ENCODE peak calls at places on chromosomes 2 and 18, in five cellular contexts. One of them, this sample, is unnamed.

GRCh38 chr2:241507430-241508239 is 749 bp downstream of the STK25 start:
- DNase-seq in spleen: peak
- DNase-seq in CD8-positive, alpha-beta T cell: peak
- DNase-seq in fibroblast of lung: peak
- DNase-seq in cardiac muscle cell: peak
- DNase-seq in this sample: no peak

GRCh38 chr18:74284501-74285004 is 7.2 kb downstream of the CYB5A start:
- DNase-seq in spleen: no peak
- DNase-seq in CD8-positive, alpha-beta T cell: no peak
- DNase-seq in fibroblast of lung: peak
- DNase-seq in cardiac muscle cell: peak
- DNase-seq in this sample: no peak

GRCh38 chr2:8257502-8257901 is 424.4 kb upstream of the ID2 start:
- DNase-seq in spleen: no peak
- DNase-seq in CD8-positive, alpha-beta T cell: no peak
- DNase-seq in fibroblast of lung: no peak
- DNase-seq in cardiac muscle cell: no peak
- DNase-seq in this sample: no peak

GRCh38 chr2:56151841-56152240 is 31.9 kb upstream of the CCDC85A start:
- DNase-seq in spleen: no peak
- DNase-seq in CD8-positive, alpha-beta T cell: no peak
- DNase-seq in fibroblast of lung: no peak
- DNase-seq in cardiac muscle cell: no peak
- DNase-seq in this sample: no peak

GRCh38 chr2:102025016-102025491 is 33.3 kb downstream of the IL1R2 start:
- DNase-seq in spleen: no peak
- DNase-seq in CD8-positive, alpha-beta T cell: no peak
- DNase-seq in fibroblast of lung: peak
- DNase-seq in cardiac muscle cell: no peak
- DNase-seq in this sample: no peak

GRCh38 chr18:75137346-75137877 is 71.5 kb downstream of the PTGR3 start:
- DNase-seq in spleen: peak
- DNase-seq in CD8-positive, alpha-beta T cell: no peak
- DNase-seq in fibroblast of lung: no peak
- DNase-seq in cardiac muscle cell: no peak
- DNase-seq in this sample: peak

GRCh38 chr2:230751062-230751461 is 38.4 kb downstream of the CAB39 start:
- DNase-seq in spleen: no peak
- DNase-seq in CD8-positive, alpha-beta T cell: no peak
- DNase-seq in fibroblast of lung: peak
- DNase-seq in cardiac muscle cell: no peak
- DNase-seq in this sample: no peak

GRCh38 chr18:62458868-62459716 is 63.7 kb upstream of the ZCCHC2 start:
- DNase-seq in spleen: no peak
- DNase-seq in CD8-positive, alpha-beta T cell: no peak
- DNase-seq in fibroblast of lung: no peak
- DNase-seq in cardiac muscle cell: no peak
- DNase-seq in this sample: no peak

GRCh38 chr2:100703213-100703612 is 116.7 kb upstream of the NPAS2 start:
- DNase-seq in spleen: no peak
- DNase-seq in CD8-positive, alpha-beta T cell: no peak
- DNase-seq in fibroblast of lung: peak
- DNase-seq in cardiac muscle cell: no peak
- DNase-seq in this sample: no peak

GRCh38 chr2:110688594-110689091 is 10.8 kb upstream of the BUB1 start:
- DNase-seq in spleen: no peak
- DNase-seq in CD8-positive, alpha-beta T cell: no peak
- DNase-seq in fibroblast of lung: no peak
- DNase-seq in cardiac muscle cell: no peak
- DNase-seq in this sample: no peak

GRCh38 chr2:168796583-168797285 is 5.7 kb upstream of the NOSTRIN start:
- DNase-seq in spleen: no peak
- DNase-seq in CD8-positive, alpha-beta T cell: no peak
- DNase-seq in fibroblast of lung: peak
- DNase-seq in cardiac muscle cell: no peak
- DNase-seq in this sample: no peak

GRCh38 chr2:43486604-43487003 is 109.2 kb downstream of the THADA start:
- DNase-seq in spleen: no peak
- DNase-seq in CD8-positive, alpha-beta T cell: no peak
- DNase-seq in fibroblast of lung: peak
- DNase-seq in cardiac muscle cell: no peak
- DNase-seq in this sample: no peak

GRCh38 chr2:144208924-144209323 is 311.0 kb downstream of the ZEB2 start:
- DNase-seq in spleen: no peak
- DNase-seq in CD8-positive, alpha-beta T cell: no peak
- DNase-seq in fibroblast of lung: no peak
- DNase-seq in cardiac muscle cell: no peak
- DNase-seq in this sample: no peak

GRCh38 chr2:176099737-176100546 is at the start of gene HOXD12:
- DNase-seq in spleen: no peak
- DNase-seq in CD8-positive, alpha-beta T cell: no peak
- DNase-seq in fibroblast of lung: no peak
- DNase-seq in cardiac muscle cell: no peak
- DNase-seq in this sample: no peak

GRCh38 chr18:3055861-3056260 is 42.9 kb upstream of the LPIN2 start:
- DNase-seq in spleen: no peak
- DNase-seq in CD8-positive, alpha-beta T cell: no peak
- DNase-seq in fibroblast of lung: no peak
- DNase-seq in cardiac muscle cell: no peak
- DNase-seq in this sample: no peak

GRCh38 chr18:37270046-37270665 is 295.4 kb downstream of the CELF4 start:
- DNase-seq in spleen: no peak
- DNase-seq in CD8-positive, alpha-beta T cell: peak
- DNase-seq in fibroblast of lung: peak
- DNase-seq in cardiac muscle cell: peak
- DNase-seq in this sample: no peak

GRCh38 chr2:173990970-173991819 is 26.0 kb upstream of the SP3 start:
- DNase-seq in spleen: no peak
- DNase-seq in CD8-positive, alpha-beta T cell: no peak
- DNase-seq in fibroblast of lung: peak
- DNase-seq in cardiac muscle cell: no peak
- DNase-seq in this sample: peak

GRCh38 chr2:123695449-123695848 is 329.6 kb upstream of the CNTNAP5 start:
- DNase-seq in spleen: no peak
- DNase-seq in CD8-positive, alpha-beta T cell: no peak
- DNase-seq in fibroblast of lung: no peak
- DNase-seq in cardiac muscle cell: no peak
- DNase-seq in this sample: no peak

GRCh38 chr18:59065684-59066083 is 74.0 kb upstream of the SEC11C start:
- DNase-seq in spleen: no peak
- DNase-seq in CD8-positive, alpha-beta T cell: no peak
- DNase-seq in fibroblast of lung: no peak
- DNase-seq in cardiac muscle cell: no peak
- DNase-seq in this sample: no peak

GRCh38 chr18:50094221-50094773 is 100.7 kb downstream of the MYO5B start:
- DNase-seq in spleen: no peak
- DNase-seq in CD8-positive, alpha-beta T cell: no peak
- DNase-seq in fibroblast of lung: no peak
- DNase-seq in cardiac muscle cell: no peak
- DNase-seq in this sample: no peak

GRCh38 chr2:8412586-8412985 is 269.3 kb upstream of the ID2 start:
- DNase-seq in spleen: no peak
- DNase-seq in CD8-positive, alpha-beta T cell: no peak
- DNase-seq in fibroblast of lung: peak
- DNase-seq in cardiac muscle cell: no peak
- DNase-seq in this sample: no peak

GRCh38 chr2:23354554-23354953 is 30.4 kb upstream of the KLHL29 start:
- DNase-seq in spleen: no peak
- DNase-seq in CD8-positive, alpha-beta T cell: no peak
- DNase-seq in fibroblast of lung: no peak
- DNase-seq in cardiac muscle cell: no peak
- DNase-seq in this sample: no peak

GRCh38 chr2:146415291-146415690 is 1429.5 kb upstream of the ACVR2A start:
- DNase-seq in spleen: no peak
- DNase-seq in CD8-positive, alpha-beta T cell: no peak
- DNase-seq in fibroblast of lung: no peak
- DNase-seq in cardiac muscle cell: no peak
- DNase-seq in this sample: no peak

GRCh38 chr2:157497603-157498314 is 53.9 kb upstream of the CYTIP start:
- DNase-seq in spleen: no peak
- DNase-seq in CD8-positive, alpha-beta T cell: no peak
- DNase-seq in fibroblast of lung: peak
- DNase-seq in cardiac muscle cell: peak
- DNase-seq in this sample: no peak

GRCh38 chr2:109398616-109399015 is 215.2 kb downstream of the SEPTIN10 start:
- DNase-seq in spleen: no peak
- DNase-seq in CD8-positive, alpha-beta T cell: no peak
- DNase-seq in fibroblast of lung: no peak
- DNase-seq in cardiac muscle cell: no peak
- DNase-seq in this sample: no peak

GRCh38 chr2:238166391-238167343 is 7.9 kb downstream of the ERFE start:
- DNase-seq in spleen: peak
- DNase-seq in CD8-positive, alpha-beta T cell: no peak
- DNase-seq in fibroblast of lung: no peak
- DNase-seq in cardiac muscle cell: no peak
- DNase-seq in this sample: peak

GRCh38 chr2:112790305-112790704 is 6.0 kb upstream of the IL1A start:
- DNase-seq in spleen: no peak
- DNase-seq in CD8-positive, alpha-beta T cell: no peak
- DNase-seq in fibroblast of lung: no peak
- DNase-seq in cardiac muscle cell: no peak
- DNase-seq in this sample: no peak

GRCh38 chr2:49306925-49307324 is 152.6 kb upstream of the FSHR start:
- DNase-seq in spleen: no peak
- DNase-seq in CD8-positive, alpha-beta T cell: no peak
- DNase-seq in fibroblast of lung: no peak
- DNase-seq in cardiac muscle cell: no peak
- DNase-seq in this sample: no peak

GRCh38 chr2:120421830-120422175 is 75.9 kb downstream of the INHBB start:
- DNase-seq in spleen: no peak
- DNase-seq in CD8-positive, alpha-beta T cell: no peak
- DNase-seq in fibroblast of lung: no peak
- DNase-seq in cardiac muscle cell: no peak
- DNase-seq in this sample: peak

GRCh38 chr18:48605408-48605845 is 66.6 kb downstream of the CTIF start:
- DNase-seq in spleen: peak
- DNase-seq in CD8-positive, alpha-beta T cell: no peak
- DNase-seq in fibroblast of lung: no peak
- DNase-seq in cardiac muscle cell: peak
- DNase-seq in this sample: no peak

GRCh38 chr2:65070172-65070830 is 14.1 kb downstream of the CEP68 start:
- DNase-seq in spleen: no peak
- DNase-seq in CD8-positive, alpha-beta T cell: no peak
- DNase-seq in fibroblast of lung: peak
- DNase-seq in cardiac muscle cell: no peak
- DNase-seq in this sample: peak
- TF ChIP-seq CTCF in spleen: no peak
- TF ChIP-seq CTCF in CD8-positive, alpha-beta T cell: no peak
- TF ChIP-seq CTCF in fibroblast of lung: peak
- TF ChIP-seq CTCF in cardiac muscle cell: peak
- TF ChIP-seq CTCF in this sample: no peak

GRCh38 chr2:212814941-212815340 is 276.3 kb upstream of the ERBB4 start:
- DNase-seq in spleen: no peak
- DNase-seq in CD8-positive, alpha-beta T cell: no peak
- DNase-seq in fibroblast of lung: no peak
- DNase-seq in cardiac muscle cell: no peak
- DNase-seq in this sample: no peak
- H3K4me3 ChIP-seq in spleen: no peak
- H3K4me3 ChIP-seq in CD8-positive, alpha-beta T cell: no peak
- H3K4me3 ChIP-seq in fibroblast of lung: no peak
- H3K4me3 ChIP-seq in cardiac muscle cell: no peak
- H3K4me3 ChIP-seq in this sample: no peak

DNA sequence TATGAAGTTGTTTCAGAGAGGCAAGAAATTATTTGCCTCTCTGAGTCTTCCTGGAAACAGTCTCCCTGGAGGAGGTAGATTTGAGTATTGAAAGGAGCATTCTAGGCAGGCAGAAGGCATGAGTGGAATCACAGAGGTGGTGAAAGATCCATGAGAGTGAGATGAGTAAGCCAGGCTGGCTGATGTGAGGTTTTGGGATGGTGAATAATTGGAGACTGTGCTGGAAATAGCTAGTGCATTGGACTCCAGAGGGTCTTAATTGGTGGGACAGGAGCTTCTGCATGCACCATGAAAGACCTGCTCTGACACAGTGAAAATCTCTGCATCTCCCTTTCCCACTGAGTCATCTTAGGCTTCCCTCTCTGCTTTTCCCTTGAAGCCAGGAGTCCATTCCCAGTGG is 46.3 kb downstream of the CDC42EP3 start:
- DNase-seq in spleen: no peak
- DNase-seq in CD8-positive, alpha-beta T cell: no peak
- DNase-seq in fibroblast of lung: no peak
- DNase-seq in cardiac muscle cell: peak
- DNase-seq in this sample: no peak
- H3K27ac ChIP-seq in spleen: peak
- H3K27ac ChIP-seq in CD8-positive, alpha-beta T cell: no peak
- H3K27ac ChIP-seq in fibroblast of lung: peak
- H3K27ac ChIP-seq in cardiac muscle cell: no peak
- H3K27ac ChIP-seq in this sample: no peak

GRCh38 chr2:4973973-4974372 is 718.2 kb upstream of the SOX11 start:
- DNase-seq in spleen: no peak
- DNase-seq in CD8-positive, alpha-beta T cell: no peak
- DNase-seq in fibroblast of lung: no peak
- DNase-seq in cardiac muscle cell: no peak
- DNase-seq in this sample: no peak

GRCh38 chr2:4972472-4972871 is 719.7 kb upstream of the SOX11 start:
- DNase-seq in spleen: no peak
- DNase-seq in CD8-positive, alpha-beta T cell: no peak
- DNase-seq in fibroblast of lung: no peak
- DNase-seq in cardiac muscle cell: no peak
- DNase-seq in this sample: no peak

GRCh38 chr2:4979127-4979526 is 713.1 kb upstream of the SOX11 start:
- DNase-seq in spleen: no peak
- DNase-seq in CD8-positive, alpha-beta T cell: no peak
- DNase-seq in fibroblast of lung: no peak
- DNase-seq in cardiac muscle cell: no peak
- DNase-seq in this sample: no peak

GRCh38 chr2:4973354-4973753 is 718.8 kb upstream of the SOX11 start:
- DNase-seq in spleen: no peak
- DNase-seq in CD8-positive, alpha-beta T cell: no peak
- DNase-seq in fibroblast of lung: no peak
- DNase-seq in cardiac muscle cell: no peak
- DNase-seq in this sample: no peak

GRCh38 chr2:4976407-4976806 is 715.8 kb upstream of the SOX11 start:
- DNase-seq in spleen: no peak
- DNase-seq in CD8-positive, alpha-beta T cell: no peak
- DNase-seq in fibroblast of lung: no peak
- DNase-seq in cardiac muscle cell: no peak
- DNase-seq in this sample: no peak
- TF ChIP-seq CTCF in spleen: no peak
- TF ChIP-seq CTCF in CD8-positive, alpha-beta T cell: no peak
- TF ChIP-seq CTCF in fibroblast of lung: no peak
- TF ChIP-seq CTCF in cardiac muscle cell: no peak
- TF ChIP-seq CTCF in this sample: no peak

GRCh38 chr2:224408676-224409075 is 6.8 kb upstream of the FAM124B start:
- DNase-seq in spleen: no peak
- DNase-seq in CD8-positive, alpha-beta T cell: no peak
- DNase-seq in fibroblast of lung: no peak
- DNase-seq in cardiac muscle cell: no peak
- DNase-seq in this sample: no peak

GRCh38 chr2:224416656-224417360 is 14.9 kb upstream of the FAM124B start:
- DNase-seq in spleen: no peak
- DNase-seq in CD8-positive, alpha-beta T cell: no peak
- DNase-seq in fibroblast of lung: no peak
- DNase-seq in cardiac muscle cell: no peak
- DNase-seq in this sample: no peak

GRCh38 chr2:224410946-224411561 is 9.1 kb upstream of the FAM124B start:
- DNase-seq in spleen: no peak
- DNase-seq in CD8-positive, alpha-beta T cell: no peak
- DNase-seq in fibroblast of lung: no peak
- DNase-seq in cardiac muscle cell: no peak
- DNase-seq in this sample: no peak

GRCh38 chr2:224413381-224413780 is 11.5 kb upstream of the FAM124B start:
- DNase-seq in spleen: no peak
- DNase-seq in CD8-positive, alpha-beta T cell: no peak
- DNase-seq in fibroblast of lung: no peak
- DNase-seq in cardiac muscle cell: no peak
- DNase-seq in this sample: no peak

GRCh38 chr2:224412064-224412921 is 10.4 kb upstream of the FAM124B start:
- DNase-seq in spleen: no peak
- DNase-seq in CD8-positive, alpha-beta T cell: no peak
- DNase-seq in fibroblast of lung: peak
- DNase-seq in cardiac muscle cell: no peak
- DNase-seq in this sample: no peak
- H3K4me3 ChIP-seq in spleen: no peak
- H3K4me3 ChIP-seq in CD8-positive, alpha-beta T cell: no peak
- H3K4me3 ChIP-seq in fibroblast of lung: no peak
- H3K4me3 ChIP-seq in cardiac muscle cell: no peak
- H3K4me3 ChIP-seq in this sample: no peak

This sample was measured in coronary artery.